ENCODE peak calls at places on chromosomes 7 and 10, in seven cellular contexts. One of them, this sample, is unnamed.
A peak's percentile ranks its signal among the peaks of the same experiment; 100 is the strongest.

GRCh38 chr10:34489436-34489835 is 325.7 kb downstream of the PARD3 start:
- DNase-seq in transverse colon: no peak
- DNase-seq in NCI-H2171 treated with DMSO at 0.1 percent for 48 hours: no peak
- DNase-seq in endothelial cell of umbilical vein: no peak
- DNase-seq in tibial artery: no peak
- DNase-seq in NCI-H460: no peak
- DNase-seq in frontal cortex: no peak
- DNase-seq in this sample: no peak

GRCh38 chr7:150451097-150451793 is 815 bp downstream of the GIMAP8 start:
- DNase-seq in endothelial cell of umbilical vein: peak; percentile 74
- DNase-seq in tibial artery: peak; percentile 66
- DNase-seq in frontal cortex: no peak
- DNase-seq in transverse colon: peak; percentile 57
- DNase-seq in NCI-H460: no peak
- DNase-seq in NCI-H2171 treated with DMSO at 0.1 percent for 48 hours: peak; percentile 49
- DNase-seq in this sample: peak; percentile 58

GRCh38 chr7:3359011-3359410 is 58.0 kb downstream of the SDK1 start:
- DNase-seq in transverse colon: no peak
- DNase-seq in endothelial cell of umbilical vein: no peak
- DNase-seq in tibial artery: no peak
- DNase-seq in frontal cortex: no peak
- DNase-seq in NCI-H2171 treated with DMSO at 0.1 percent for 48 hours: no peak
- DNase-seq in NCI-H460: no peak
- DNase-seq in this sample: no peak

GRCh38 chr10:32182476-32182875 is 126.3 kb upstream of the KIF5B start:
- DNase-seq in NCI-H460: no peak
- DNase-seq in endothelial cell of umbilical vein: no peak
- DNase-seq in NCI-H2171 treated with DMSO at 0.1 percent for 48 hours: no peak
- DNase-seq in tibial artery: no peak
- DNase-seq in frontal cortex: no peak
- DNase-seq in transverse colon: no peak
- DNase-seq in this sample: no peak

GRCh38 chr7:158731761-158732160 is 27.2 kb upstream of the NCAPG2 start:
- DNase-seq in tibial artery: no peak
- DNase-seq in endothelial cell of umbilical vein: no peak
- DNase-seq in NCI-H2171 treated with DMSO at 0.1 percent for 48 hours: no peak
- DNase-seq in NCI-H460: no peak
- DNase-seq in frontal cortex: no peak
- DNase-seq in transverse colon: no peak
- DNase-seq in this sample: no peak

GRCh38 chr7:47418910-47419309 is 163.0 kb downstream of the TNS3 start:
- DNase-seq in NCI-H2171 treated with DMSO at 0.1 percent for 48 hours: no peak
- DNase-seq in transverse colon: no peak
- DNase-seq in endothelial cell of umbilical vein: no peak
- DNase-seq in NCI-H460: no peak
- DNase-seq in frontal cortex: no peak
- DNase-seq in tibial artery: no peak
- DNase-seq in this sample: no peak

GRCh38 chr10:6010569-6010968 is 33.2 kb upstream of the IL15RA start:
- DNase-seq in tibial artery: no peak
- DNase-seq in endothelial cell of umbilical vein: no peak
- DNase-seq in transverse colon: no peak
- DNase-seq in frontal cortex: no peak
- DNase-seq in NCI-H460: no peak
- DNase-seq in NCI-H2171 treated with DMSO at 0.1 percent for 48 hours: no peak
- DNase-seq in this sample: no peak

GRCh38 chr7:43491984-43492383 is 90.9 kb upstream of the STK17A start:
- DNase-seq in NCI-H460: peak; percentile 9
- DNase-seq in transverse colon: no peak
- DNase-seq in NCI-H2171 treated with DMSO at 0.1 percent for 48 hours: no peak
- DNase-seq in frontal cortex: no peak
- DNase-seq in tibial artery: no peak
- DNase-seq in endothelial cell of umbilical vein: peak; percentile 19
- DNase-seq in this sample: no peak

GRCh38 chr10:113945075-113945686 is 90.7 kb downstream of the NHLRC2 start:
- DNase-seq in frontal cortex: no peak
- DNase-seq in NCI-H2171 treated with DMSO at 0.1 percent for 48 hours: no peak
- DNase-seq in NCI-H460: peak; percentile 26
- DNase-seq in endothelial cell of umbilical vein: peak; percentile 46
- DNase-seq in transverse colon: peak; percentile 67
- DNase-seq in tibial artery: no peak
- DNase-seq in this sample: peak; percentile 68

GRCh38 chr10:46301056-46301645 is 14.4 kb downstream of the ANTXRL start:
- DNase-seq in NCI-H2171 treated with DMSO at 0.1 percent for 48 hours: no peak
- DNase-seq in tibial artery: no peak
- DNase-seq in frontal cortex: no peak
- DNase-seq in transverse colon: no peak
- DNase-seq in endothelial cell of umbilical vein: no peak
- DNase-seq in NCI-H460: no peak
- DNase-seq in this sample: no peak

GRCh38 chr10:8102708-8103401 is 48.4 kb downstream of the GATA3 start:
- DNase-seq in endothelial cell of umbilical vein: no peak
- DNase-seq in frontal cortex: no peak
- DNase-seq in transverse colon: no peak
- DNase-seq in NCI-H460: no peak
- DNase-seq in NCI-H2171 treated with DMSO at 0.1 percent for 48 hours: no peak
- DNase-seq in tibial artery: no peak
- DNase-seq in this sample: no peak

GRCh38 chr10:14878266-14879054 is at the start of gene SUV39H2:
- DNase-seq in transverse colon: peak; percentile 97
- DNase-seq in NCI-H460: peak; percentile 86
- DNase-seq in frontal cortex: peak; percentile 99
- DNase-seq in NCI-H2171 treated with DMSO at 0.1 percent for 48 hours: peak; percentile 76
- DNase-seq in endothelial cell of umbilical vein: peak; percentile 98
- DNase-seq in tibial artery: peak; percentile 94
- DNase-seq in this sample: peak; percentile 95

GRCh38 chr10:97764519-97764931 is 7.3 kb downstream of the SFRP5 start:
- DNase-seq in transverse colon: no peak
- DNase-seq in NCI-H460: no peak
- DNase-seq in NCI-H2171 treated with DMSO at 0.1 percent for 48 hours: no peak
- DNase-seq in frontal cortex: no peak
- DNase-seq in tibial artery: no peak
- DNase-seq in endothelial cell of umbilical vein: no peak
- DNase-seq in this sample: no peak

GRCh38 chr10:58217612-58218011 is 50.1 kb downstream of the IPMK start:
- DNase-seq in transverse colon: no peak
- DNase-seq in NCI-H460: no peak
- DNase-seq in frontal cortex: no peak
- DNase-seq in tibial artery: no peak
- DNase-seq in endothelial cell of umbilical vein: peak; percentile 11
- DNase-seq in NCI-H2171 treated with DMSO at 0.1 percent for 48 hours: no peak
- DNase-seq in this sample: no peak

GRCh38 chr10:96683710-96684109 is 36.6 kb downstream of the PIK3AP1 start:
- DNase-seq in transverse colon: no peak
- DNase-seq in frontal cortex: no peak
- DNase-seq in tibial artery: no peak
- DNase-seq in NCI-H2171 treated with DMSO at 0.1 percent for 48 hours: no peak
- DNase-seq in NCI-H460: no peak
- DNase-seq in endothelial cell of umbilical vein: no peak
- DNase-seq in this sample: no peak

GRCh38 chr10:27207350-27207749 is 33.2 kb downstream of the ACBD5 start:
- DNase-seq in NCI-H2171 treated with DMSO at 0.1 percent for 48 hours: no peak
- DNase-seq in NCI-H460: no peak
- DNase-seq in frontal cortex: no peak
- DNase-seq in endothelial cell of umbilical vein: no peak
- DNase-seq in transverse colon: no peak
- DNase-seq in tibial artery: no peak
- DNase-seq in this sample: no peak

GRCh38 chr10:67612577-67613537 is 83.1 kb downstream of the CTNNA3 start:
- DNase-seq in transverse colon: no peak
- DNase-seq in NCI-H460: no peak
- DNase-seq in frontal cortex: no peak
- DNase-seq in endothelial cell of umbilical vein: no peak
- DNase-seq in NCI-H2171 treated with DMSO at 0.1 percent for 48 hours: no peak
- DNase-seq in tibial artery: no peak
- DNase-seq in this sample: no peak

GRCh38 chr10:48792687-48793096 is 108.0 kb downstream of the WDFY4 start:
- DNase-seq in frontal cortex: peak; percentile 32
- DNase-seq in tibial artery: no peak
- DNase-seq in NCI-H460: no peak
- DNase-seq in transverse colon: no peak
- DNase-seq in endothelial cell of umbilical vein: no peak
- DNase-seq in NCI-H2171 treated with DMSO at 0.1 percent for 48 hours: no peak
- DNase-seq in this sample: no peak

GRCh38 chr10:24938076-24938475 is 14.3 kb downstream of the PRTFDC1 start:
- DNase-seq in tibial artery: no peak
- DNase-seq in NCI-H460: no peak
- DNase-seq in NCI-H2171 treated with DMSO at 0.1 percent for 48 hours: no peak
- DNase-seq in endothelial cell of umbilical vein: no peak
- DNase-seq in frontal cortex: no peak
- DNase-seq in transverse colon: no peak
- DNase-seq in this sample: no peak

GRCh38 chr7:116669769-116670168 is 2.2 kb upstream of the MET start:
- DNase-seq in NCI-H460: no peak
- DNase-seq in NCI-H2171 treated with DMSO at 0.1 percent for 48 hours: no peak
- DNase-seq in transverse colon: no peak
- DNase-seq in frontal cortex: no peak
- DNase-seq in endothelial cell of umbilical vein: no peak
- DNase-seq in tibial artery: no peak
- DNase-seq in this sample: no peak

GRCh38 chr7:143410523-143411004 is 1.9 kb upstream of the EPHA1 start:
- DNase-seq in transverse colon: no peak
- DNase-seq in NCI-H2171 treated with DMSO at 0.1 percent for 48 hours: peak; percentile 6
- DNase-seq in frontal cortex: no peak
- DNase-seq in NCI-H460: no peak
- DNase-seq in tibial artery: no peak
- DNase-seq in endothelial cell of umbilical vein: no peak
- DNase-seq in this sample: no peak

GRCh38 chr7:71323726-71324125 is 191.8 kb downstream of the GALNT17 start:
- DNase-seq in NCI-H460: no peak
- DNase-seq in transverse colon: no peak
- DNase-seq in endothelial cell of umbilical vein: no peak
- DNase-seq in frontal cortex: no peak
- DNase-seq in tibial artery: no peak
- DNase-seq in NCI-H2171 treated with DMSO at 0.1 percent for 48 hours: no peak
- DNase-seq in this sample: no peak

GRCh38 chr7:38748056-38748610 is 117.0 kb upstream of the AMPH start:
- DNase-seq in NCI-H460: peak; percentile 6
- DNase-seq in NCI-H2171 treated with DMSO at 0.1 percent for 48 hours: peak; percentile 49
- DNase-seq in frontal cortex: no peak
- DNase-seq in endothelial cell of umbilical vein: no peak
- DNase-seq in transverse colon: no peak
- DNase-seq in tibial artery: no peak
- DNase-seq in this sample: no peak